ENCODE peak calls at places on chromosomes 5 and 9, in eight cellular contexts. One of them, this sample, is unnamed.

GRCh38 chr9:85142461-85143401 is 473.2 kb downstream of the NTRK2 start:
- DNase-seq in GM23248: peak; percentile 23
- DNase-seq in sigmoid colon: no peak
- DNase-seq in PC-9: no peak
- DNase-seq in astrocyte: no peak
- DNase-seq in prostate gland: no peak
- DNase-seq in effector memory CD4-positive, alpha-beta T cell: no peak
- DNase-seq in neural progenitor cell: peak; percentile 23
- DNase-seq in this sample: no peak

GRCh38 chr5:55173696-55174101 is 722 bp upstream of the CDC20B start:
- DNase-seq in sigmoid colon: no peak
- DNase-seq in prostate gland: no peak
- DNase-seq in effector memory CD4-positive, alpha-beta T cell: no peak
- DNase-seq in PC-9: no peak
- DNase-seq in neural progenitor cell: peak; percentile 28
- DNase-seq in GM23248: no peak
- DNase-seq in astrocyte: no peak
- DNase-seq in this sample: no peak

GRCh38 chr5:55222061-55222818 is 4.9 kb downstream of the MCIDAS start:
- DNase-seq in sigmoid colon: no peak
- DNase-seq in prostate gland: no peak
- DNase-seq in effector memory CD4-positive, alpha-beta T cell: no peak
- DNase-seq in PC-9: no peak
- DNase-seq in GM23248: no peak
- DNase-seq in neural progenitor cell: peak; percentile 23
- DNase-seq in astrocyte: no peak
- DNase-seq in this sample: no peak

GRCh38 chr9:105833271-105833975 is 139.1 kb downstream of the TMEM38B start:
- DNase-seq in astrocyte: peak; percentile 2
- DNase-seq in neural progenitor cell: no peak
- DNase-seq in GM23248: no peak
- DNase-seq in sigmoid colon: no peak
- DNase-seq in effector memory CD4-positive, alpha-beta T cell: no peak
- DNase-seq in prostate gland: no peak
- DNase-seq in PC-9: no peak
- DNase-seq in this sample: no peak

GRCh38 chr5:135141303-135142268 is 107.6 kb upstream of the PITX1 start:
- DNase-seq in PC-9: peak; percentile 69
- DNase-seq in neural progenitor cell: no peak
- DNase-seq in sigmoid colon: no peak
- DNase-seq in astrocyte: peak; percentile 22
- DNase-seq in GM23248: peak; percentile 45
- DNase-seq in prostate gland: no peak
- DNase-seq in effector memory CD4-positive, alpha-beta T cell: no peak
- DNase-seq in this sample: no peak

GRCh38 chr9:4375424-4376195 is 75.7 kb upstream of the GLIS3 start:
- DNase-seq in PC-9: no peak
- DNase-seq in neural progenitor cell: peak; percentile 52
- DNase-seq in GM23248: peak; percentile 89
- DNase-seq in effector memory CD4-positive, alpha-beta T cell: no peak
- DNase-seq in astrocyte: peak; percentile 62
- DNase-seq in prostate gland: peak; percentile 7
- DNase-seq in sigmoid colon: no peak
- DNase-seq in this sample: no peak

GRCh38 chr5:57735754-57736153 is 253.1 kb upstream of the ACTBL2 start:
- DNase-seq in GM23248: peak; percentile 89
- DNase-seq in astrocyte: peak; percentile 95
- DNase-seq in prostate gland: no peak
- DNase-seq in sigmoid colon: no peak
- DNase-seq in neural progenitor cell: no peak
- DNase-seq in PC-9: peak; percentile 36
- DNase-seq in effector memory CD4-positive, alpha-beta T cell: no peak
- DNase-seq in this sample: no peak

GRCh38 chr5:133509742-133510079 is 102.6 kb downstream of the FSTL4 start:
- DNase-seq in PC-9: no peak
- DNase-seq in sigmoid colon: no peak
- DNase-seq in astrocyte: no peak
- DNase-seq in prostate gland: no peak
- DNase-seq in neural progenitor cell: no peak
- DNase-seq in GM23248: no peak
- DNase-seq in effector memory CD4-positive, alpha-beta T cell: no peak
- DNase-seq in this sample: no peak

GRCh38 chr5:9168791-9169611 is 376.9 kb downstream of the SEMA5A start:
- DNase-seq in astrocyte: peak; percentile 69
- DNase-seq in PC-9: no peak
- DNase-seq in prostate gland: no peak
- DNase-seq in sigmoid colon: no peak
- DNase-seq in effector memory CD4-positive, alpha-beta T cell: no peak
- DNase-seq in GM23248: no peak
- DNase-seq in neural progenitor cell: no peak
- DNase-seq in this sample: no peak

GRCh38 chr5:95940758-95941682 is 20.6 kb downstream of the ELL2 start:
- DNase-seq in sigmoid colon: no peak
- DNase-seq in prostate gland: no peak
- DNase-seq in GM23248: no peak
- DNase-seq in effector memory CD4-positive, alpha-beta T cell: no peak
- DNase-seq in PC-9: no peak
- DNase-seq in neural progenitor cell: peak; percentile 68
- DNase-seq in astrocyte: no peak
- DNase-seq in this sample: peak; percentile 37

GRCh38 chr5:139131062-139131856 is 66.9 kb downstream of the SIL1 start:
- DNase-seq in PC-9: no peak
- DNase-seq in GM23248: peak; percentile 71
- DNase-seq in neural progenitor cell: peak; percentile 49
- DNase-seq in astrocyte: peak; percentile 61
- DNase-seq in effector memory CD4-positive, alpha-beta T cell: no peak
- DNase-seq in sigmoid colon: peak; percentile 83
- DNase-seq in prostate gland: peak; percentile 16
- DNase-seq in this sample: no peak

GRCh38 chr9:7788772-7789171 is 10.8 kb downstream of the DMAC1 start:
- DNase-seq in effector memory CD4-positive, alpha-beta T cell: no peak
- DNase-seq in astrocyte: no peak
- DNase-seq in PC-9: no peak
- DNase-seq in neural progenitor cell: no peak
- DNase-seq in sigmoid colon: no peak
- DNase-seq in prostate gland: no peak
- DNase-seq in GM23248: no peak
- DNase-seq in this sample: no peak

GRCh38 chr9:21935631-21936030 is 58.6 kb downstream of the CDKN2A start:
- DNase-seq in effector memory CD4-positive, alpha-beta T cell: no peak
- DNase-seq in GM23248: no peak
- DNase-seq in prostate gland: no peak
- DNase-seq in sigmoid colon: no peak
- DNase-seq in neural progenitor cell: no peak
- DNase-seq in astrocyte: no peak
- DNase-seq in PC-9: no peak
- DNase-seq in this sample: no peak

GRCh38 chr5:35884125-35884788 is 27.6 kb downstream of the IL7R start:
- DNase-seq in prostate gland: no peak
- DNase-seq in sigmoid colon: no peak
- DNase-seq in effector memory CD4-positive, alpha-beta T cell: no peak
- DNase-seq in astrocyte: peak; percentile 94
- DNase-seq in PC-9: peak; percentile 20
- DNase-seq in neural progenitor cell: no peak
- DNase-seq in GM23248: peak; percentile 91
- DNase-seq in this sample: peak; percentile 90

GRCh38 chr9:136218271-136218670 is 13.3 kb upstream of the LHX3 start:
- DNase-seq in sigmoid colon: no peak
- DNase-seq in astrocyte: no peak
- DNase-seq in GM23248: no peak
- DNase-seq in effector memory CD4-positive, alpha-beta T cell: no peak
- DNase-seq in neural progenitor cell: no peak
- DNase-seq in prostate gland: no peak
- DNase-seq in PC-9: no peak
- DNase-seq in this sample: no peak

GRCh38 chr9:91025856-91026255 is 224.2 kb downstream of the SYK start:
- DNase-seq in GM23248: no peak
- DNase-seq in astrocyte: no peak
- DNase-seq in prostate gland: no peak
- DNase-seq in sigmoid colon: no peak
- DNase-seq in PC-9: no peak
- DNase-seq in effector memory CD4-positive, alpha-beta T cell: no peak
- DNase-seq in neural progenitor cell: no peak
- DNase-seq in this sample: no peak

GRCh38 chr5:168870914-168871313 is 291.7 kb upstream of the PANK3 start:
- DNase-seq in neural progenitor cell: no peak
- DNase-seq in effector memory CD4-positive, alpha-beta T cell: no peak
- DNase-seq in astrocyte: no peak
- DNase-seq in sigmoid colon: no peak
- DNase-seq in GM23248: no peak
- DNase-seq in prostate gland: no peak
- DNase-seq in PC-9: no peak
- DNase-seq in this sample: no peak

GRCh38 chr9:522658-523057 is 308.0 kb downstream of the DOCK8 start:
- DNase-seq in effector memory CD4-positive, alpha-beta T cell: no peak
- DNase-seq in GM23248: peak; percentile 2
- DNase-seq in sigmoid colon: no peak
- DNase-seq in astrocyte: peak; percentile 28
- DNase-seq in prostate gland: no peak
- DNase-seq in neural progenitor cell: no peak
- DNase-seq in PC-9: no peak
- DNase-seq in this sample: no peak

GRCh38 chr5:123119334-123119986 is 30.4 kb downstream of the PRDM6 start:
- DNase-seq in prostate gland: no peak
- DNase-seq in GM23248: peak; percentile 65
- DNase-seq in astrocyte: peak; percentile 66
- DNase-seq in effector memory CD4-positive, alpha-beta T cell: no peak
- DNase-seq in neural progenitor cell: peak; percentile 74
- DNase-seq in sigmoid colon: no peak
- DNase-seq in PC-9: peak; percentile 52
- DNase-seq in this sample: no peak

GRCh38 chr9:93117924-93118862 is 15.9 kb downstream of the NINJ1 start:
- DNase-seq in prostate gland: no peak
- DNase-seq in astrocyte: no peak
- DNase-seq in sigmoid colon: peak; percentile 61
- DNase-seq in PC-9: no peak
- DNase-seq in GM23248: no peak
- DNase-seq in effector memory CD4-positive, alpha-beta T cell: no peak
- DNase-seq in neural progenitor cell: no peak
- DNase-seq in this sample: no peak

GRCh38 chr5:126965061-126965475 is 65.3 kb downstream of the MARCHF3 start:
- DNase-seq in effector memory CD4-positive, alpha-beta T cell: no peak
- DNase-seq in PC-9: no peak
- DNase-seq in astrocyte: peak; percentile 80
- DNase-seq in prostate gland: no peak
- DNase-seq in sigmoid colon: no peak
- DNase-seq in GM23248: peak; percentile 89
- DNase-seq in neural progenitor cell: no peak
- DNase-seq in this sample: no peak
- H3K27ac ChIP-seq in effector memory CD4-positive, alpha-beta T cell: no peak overlapping the region
- H3K27ac ChIP-seq in PC-9: peak overlapping the region; percentile 0
- H3K27ac ChIP-seq in astrocyte: no peak overlapping the region
- H3K27ac ChIP-seq in prostate gland: no peak overlapping the region
- H3K27ac ChIP-seq in sigmoid colon: no peak overlapping the region
- H3K27ac ChIP-seq in GM23248: no peak overlapping the region
- H3K27ac ChIP-seq in neural progenitor cell: no peak overlapping the region
- H3K27ac ChIP-seq in this sample: no peak overlapping the region

DNA sequence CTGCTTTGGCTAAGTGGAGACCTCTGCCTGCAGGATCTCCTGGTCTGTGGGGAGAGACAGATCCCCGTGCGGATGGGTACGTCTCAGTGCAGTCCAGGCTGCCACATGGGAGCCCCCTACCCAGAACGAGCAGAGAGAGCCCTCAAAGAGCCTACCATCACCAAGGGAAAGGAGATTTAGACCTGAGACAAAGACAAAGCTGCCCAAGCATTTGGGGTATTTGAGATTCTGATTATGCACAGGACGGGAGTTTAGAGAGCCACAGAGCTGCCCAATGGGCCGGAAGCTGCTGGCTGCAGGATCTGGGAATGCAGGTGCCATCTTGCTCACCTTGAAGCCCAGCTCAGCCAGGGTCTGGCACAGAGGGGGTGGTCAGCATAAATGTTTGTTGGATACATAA is 157.6 kb downstream of the FGF18 start:
- DNase-seq in prostate gland: no peak
- DNase-seq in sigmoid colon: no peak
- DNase-seq in astrocyte: no peak
- DNase-seq in PC-9: no peak
- DNase-seq in effector memory CD4-positive, alpha-beta T cell: no peak
- DNase-seq in GM23248: no peak
- DNase-seq in neural progenitor cell: peak; percentile 63
- DNase-seq in this sample: no peak
- H3K27ac ChIP-seq in prostate gland: no peak overlapping the region
- H3K27ac ChIP-seq in sigmoid colon: no peak overlapping the region
- H3K27ac ChIP-seq in astrocyte: no peak overlapping the region
- H3K27ac ChIP-seq in PC-9: no peak overlapping the region
- H3K27ac ChIP-seq in effector memory CD4-positive, alpha-beta T cell: no peak overlapping the region
- H3K27ac ChIP-seq in GM23248: no peak overlapping the region
- H3K27ac ChIP-seq in neural progenitor cell: no peak overlapping the region
- H3K27ac ChIP-seq in this sample: no peak overlapping the region

DNA sequence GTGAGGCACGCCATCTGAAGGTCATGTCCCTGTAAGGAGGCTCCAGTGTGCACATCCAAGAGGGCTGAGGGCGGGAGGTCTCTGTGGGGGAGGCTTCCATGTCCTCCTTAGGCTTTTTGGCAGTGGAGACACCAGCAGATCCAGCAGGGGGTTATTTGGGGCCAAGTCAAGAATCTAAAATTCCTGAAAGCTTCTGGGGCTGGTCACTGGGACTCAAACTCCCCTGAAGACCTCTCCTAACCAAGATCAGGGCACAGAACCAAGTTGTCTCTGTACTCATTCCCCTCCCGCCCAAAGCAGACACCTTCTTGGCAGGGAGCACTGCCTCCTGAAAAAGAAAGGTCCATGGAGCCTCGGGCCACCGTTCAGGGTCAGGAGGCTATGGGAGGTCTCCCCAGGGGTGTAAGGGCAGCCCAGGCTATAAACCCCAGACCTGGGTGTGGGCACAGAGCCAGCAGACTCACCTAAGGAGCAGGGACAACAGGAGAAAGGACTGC is 127.4 kb upstream of the ADRA1B start:
- DNase-seq in prostate gland: no peak
- DNase-seq in effector memory CD4-positive, alpha-beta T cell: no peak
- DNase-seq in PC-9: no peak
- DNase-seq in GM23248: no peak
- DNase-seq in sigmoid colon: no peak
- DNase-seq in astrocyte: no peak
- DNase-seq in neural progenitor cell: no peak
- DNase-seq in this sample: no peak
- H3K27ac ChIP-seq in prostate gland: no peak overlapping the region
- H3K27ac ChIP-seq in effector memory CD4-positive, alpha-beta T cell: no peak overlapping the region
- H3K27ac ChIP-seq in PC-9: no peak overlapping the region
- H3K27ac ChIP-seq in GM23248: no peak overlapping the region
- H3K27ac ChIP-seq in sigmoid colon: no peak overlapping the region
- H3K27ac ChIP-seq in astrocyte: no peak overlapping the region
- H3K27ac ChIP-seq in neural progenitor cell: no peak overlapping the region
- H3K27ac ChIP-seq in this sample: no peak overlapping the region

GRCh38 chr9:129822825-129823162 is 1.1 kb downstream of the TOR1A start:
- DNase-seq in neural progenitor cell: no peak
- DNase-seq in astrocyte: no peak
- DNase-seq in PC-9: no peak
- DNase-seq in effector memory CD4-positive, alpha-beta T cell: no peak
- DNase-seq in prostate gland: no peak
- DNase-seq in sigmoid colon: no peak
- DNase-seq in GM23248: peak; percentile 54
- DNase-seq in this sample: no peak
- H3K27ac ChIP-seq in neural progenitor cell: no peak overlapping the region
- H3K27ac ChIP-seq in astrocyte: peak overlapping the region; percentile 24
- H3K27ac ChIP-seq in PC-9: no peak overlapping the region
- H3K27ac ChIP-seq in effector memory CD4-positive, alpha-beta T cell: peak overlapping the region; percentile 49
- H3K27ac ChIP-seq in prostate gland: no peak overlapping the region
- H3K27ac ChIP-seq in sigmoid colon: peak overlapping the region; percentile 81
- H3K27ac ChIP-seq in GM23248: peak overlapping the region; percentile 53
- H3K27ac ChIP-seq in this sample: peak overlapping the region; percentile 76

This sample was measured in DND-41.